ENCODE peak calls at places on chromosomes 3 and 15, in eight cellular contexts. One of them, this sample, is unnamed. For H3K36me3, the result is how much of the 10 kb centered on the place peaks cover.

GRCh38 chr15:79640206-79640605 is 208.1 kb downstream of the MINAR1 start:
- DNase-seq in IMR-90: peak
- DNase-seq in left ventricle myocardium inferior: peak
- DNase-seq in aorta: no peak
- DNase-seq in RWPE2: peak
- DNase-seq in uterus: no peak
- DNase-seq in spleen: no peak
- DNase-seq in OCI-LY7: no peak
- DNase-seq in this sample: no peak

GRCh38 chr15:101013769-101014223 is 94.6 kb downstream of the LRRK1 start:
- DNase-seq in IMR-90: no peak
- DNase-seq in uterus: no peak
- DNase-seq in RWPE2: peak
- DNase-seq in spleen: no peak
- DNase-seq in left ventricle myocardium inferior: no peak
- DNase-seq in aorta: no peak
- DNase-seq in OCI-LY7: no peak
- DNase-seq in this sample: no peak

GRCh38 chr3:185365281-185366211 is 2.6 kb downstream of the MAP3K13 start:
- DNase-seq in IMR-90: no peak
- DNase-seq in aorta: no peak
- DNase-seq in RWPE2: no peak
- DNase-seq in uterus: no peak
- DNase-seq in spleen: no peak
- DNase-seq in OCI-LY7: no peak
- DNase-seq in left ventricle myocardium inferior: no peak
- DNase-seq in this sample: no peak

GRCh38 chr3:155753038-155753647 is 8.3 kb upstream of the PLCH1 start:
- DNase-seq in spleen: no peak
- DNase-seq in RWPE2: no peak
- DNase-seq in uterus: no peak
- DNase-seq in left ventricle myocardium inferior: no peak
- DNase-seq in IMR-90: peak
- DNase-seq in OCI-LY7: peak
- DNase-seq in aorta: no peak
- DNase-seq in this sample: no peak

GRCh38 chr15:76667943-76668715 is 237.0 kb downstream of the SCAPER start:
- DNase-seq in RWPE2: no peak
- DNase-seq in OCI-LY7: no peak
- DNase-seq in IMR-90: peak
- DNase-seq in spleen: no peak
- DNase-seq in left ventricle myocardium inferior: no peak
- DNase-seq in aorta: no peak
- DNase-seq in uterus: no peak
- DNase-seq in this sample: no peak

GRCh38 chr15:63502843-63503738 is 1.3 kb upstream of the USP3 start:
- DNase-seq in aorta: peak
- DNase-seq in left ventricle myocardium inferior: peak
- DNase-seq in uterus: peak
- DNase-seq in RWPE2: peak
- DNase-seq in spleen: peak
- DNase-seq in IMR-90: peak
- DNase-seq in OCI-LY7: peak
- DNase-seq in this sample: no peak

GRCh38 chr3:31077021-31077601 is 182.7 kb upstream of the GADL1 start:
- DNase-seq in left ventricle myocardium inferior: no peak
- DNase-seq in aorta: peak
- DNase-seq in spleen: no peak
- DNase-seq in RWPE2: peak
- DNase-seq in IMR-90: peak
- DNase-seq in uterus: no peak
- DNase-seq in OCI-LY7: no peak
- DNase-seq in this sample: no peak

GRCh38 chr15:59611277-59612260 is at the start of gene GCNT3:
- DNase-seq in aorta: no peak
- DNase-seq in uterus: no peak
- DNase-seq in IMR-90: peak
- DNase-seq in spleen: no peak
- DNase-seq in left ventricle myocardium inferior: no peak
- DNase-seq in OCI-LY7: no peak
- DNase-seq in RWPE2: no peak
- DNase-seq in this sample: no peak

GRCh38 chr3:149641011-149641728 is 16.7 kb downstream of the WWTR1 start:
- DNase-seq in RWPE2: no peak
- DNase-seq in uterus: no peak
- DNase-seq in aorta: no peak
- DNase-seq in OCI-LY7: no peak
- DNase-seq in IMR-90: no peak
- DNase-seq in spleen: no peak
- DNase-seq in left ventricle myocardium inferior: no peak
- DNase-seq in this sample: no peak

GRCh38 chr15:77069521-77070121 is 1.3 kb downstream of the TSPAN3 start:
- DNase-seq in uterus: no peak
- DNase-seq in OCI-LY7: no peak
- DNase-seq in IMR-90: no peak
- DNase-seq in spleen: no peak
- DNase-seq in left ventricle myocardium inferior: no peak
- DNase-seq in RWPE2: no peak
- DNase-seq in aorta: no peak
- DNase-seq in this sample: no peak

GRCh38 chr15:92377083-92377789 is 16.4 kb upstream of the ST8SIA2 start:
- DNase-seq in uterus: no peak
- DNase-seq in aorta: no peak
- DNase-seq in IMR-90: no peak
- DNase-seq in left ventricle myocardium inferior: peak
- DNase-seq in RWPE2: no peak
- DNase-seq in OCI-LY7: no peak
- DNase-seq in spleen: no peak
- DNase-seq in this sample: no peak

GRCh38 chr3:53126646-53127045 is 3.6 kb downstream of the RFT1 start:
- DNase-seq in uterus: no peak
- DNase-seq in aorta: no peak
- DNase-seq in RWPE2: no peak
- DNase-seq in OCI-LY7: no peak
- DNase-seq in IMR-90: no peak
- DNase-seq in left ventricle myocardium inferior: no peak
- DNase-seq in spleen: no peak
- DNase-seq in this sample: no peak

GRCh38 chr3:114496021-114496434 is 202.2 kb downstream of the TIGIT start:
- DNase-seq in left ventricle myocardium inferior: peak
- DNase-seq in uterus: no peak
- DNase-seq in aorta: peak
- DNase-seq in OCI-LY7: no peak
- DNase-seq in spleen: no peak
- DNase-seq in IMR-90: peak
- DNase-seq in RWPE2: no peak
- DNase-seq in this sample: no peak

GRCh38 chr3:159787191-159787590 is 201.4 kb upstream of the IL12A start:
- DNase-seq in uterus: no peak
- DNase-seq in RWPE2: no peak
- DNase-seq in aorta: no peak
- DNase-seq in OCI-LY7: no peak
- DNase-seq in IMR-90: peak
- DNase-seq in spleen: no peak
- DNase-seq in left ventricle myocardium inferior: no peak
- DNase-seq in this sample: no peak

GRCh38 chr3:169836058-169836941 is 23.6 kb upstream of the LRRC34 start:
- DNase-seq in IMR-90: peak
- DNase-seq in uterus: no peak
- DNase-seq in OCI-LY7: peak
- DNase-seq in aorta: no peak
- DNase-seq in spleen: no peak
- DNase-seq in left ventricle myocardium inferior: no peak
- DNase-seq in RWPE2: no peak
- DNase-seq in this sample: no peak

GRCh38 chr3:192080336-192080735 is 619.4 kb downstream of the PYDC2 start:
- DNase-seq in left ventricle myocardium inferior: no peak
- DNase-seq in RWPE2: no peak
- DNase-seq in IMR-90: no peak
- DNase-seq in OCI-LY7: no peak
- DNase-seq in uterus: no peak
- DNase-seq in aorta: no peak
- DNase-seq in spleen: no peak
- DNase-seq in this sample: no peak

GRCh38 chr3:96977671-96978070 is 163.3 kb downstream of the EPHA6 start:
- DNase-seq in uterus: no peak
- DNase-seq in OCI-LY7: no peak
- DNase-seq in IMR-90: no peak
- DNase-seq in left ventricle myocardium inferior: no peak
- DNase-seq in spleen: no peak
- DNase-seq in RWPE2: no peak
- DNase-seq in aorta: no peak
- DNase-seq in this sample: no peak

GRCh38 chr3:46881819-46882376 is 4.4 kb downstream of the PTH1R start:
- DNase-seq in aorta: no peak
- DNase-seq in RWPE2: no peak
- DNase-seq in spleen: no peak
- DNase-seq in OCI-LY7: no peak
- DNase-seq in left ventricle myocardium inferior: peak
- DNase-seq in uterus: peak
- DNase-seq in IMR-90: no peak
- DNase-seq in this sample: no peak

GRCh38 chr15:37134699-37135131 is 34.4 kb upstream of the MEIS2 start:
- DNase-seq in IMR-90: peak
- DNase-seq in aorta: no peak
- DNase-seq in uterus: no peak
- DNase-seq in OCI-LY7: peak
- DNase-seq in RWPE2: no peak
- DNase-seq in left ventricle myocardium inferior: no peak
- DNase-seq in spleen: no peak
- DNase-seq in this sample: no peak

GRCh38 chr15:99979371-99979770 is 246.1 kb upstream of the LYSMD4 start:
- DNase-seq in OCI-LY7: no peak
- DNase-seq in IMR-90: no peak
- DNase-seq in RWPE2: no peak
- DNase-seq in spleen: peak
- DNase-seq in aorta: no peak
- DNase-seq in uterus: no peak
- DNase-seq in left ventricle myocardium inferior: no peak
- DNase-seq in this sample: no peak

GRCh38 chr3:33438284-33438668 is 1.9 kb downstream of the UBP1 start:
- DNase-seq in IMR-90: peak
- DNase-seq in RWPE2: no peak
- DNase-seq in OCI-LY7: peak
- DNase-seq in aorta: no peak
- DNase-seq in uterus: no peak
- DNase-seq in spleen: no peak
- DNase-seq in left ventricle myocardium inferior: no peak
- DNase-seq in this sample: no peak

GRCh38 chr3:137514853-137515252 is 249.3 kb upstream of the SOX14 start:
- DNase-seq in aorta: no peak
- DNase-seq in left ventricle myocardium inferior: no peak
- DNase-seq in OCI-LY7: no peak
- DNase-seq in RWPE2: no peak
- DNase-seq in IMR-90: no peak
- DNase-seq in uterus: no peak
- DNase-seq in spleen: no peak
- DNase-seq in this sample: no peak

GRCh38 chr3:195102609-195103467 is 168.1 kb downstream of the XXYLT1 start:
- DNase-seq in uterus: peak
- DNase-seq in spleen: peak
- DNase-seq in IMR-90: peak
- DNase-seq in RWPE2: no peak
- DNase-seq in left ventricle myocardium inferior: no peak
- DNase-seq in aorta: peak
- DNase-seq in OCI-LY7: no peak
- DNase-seq in this sample: peak

GRCh38 chr3:101879102-101879501 is 29.8 kb downstream of the NFKBIZ start:
- DNase-seq in spleen: no peak
- DNase-seq in RWPE2: no peak
- DNase-seq in uterus: no peak
- DNase-seq in OCI-LY7: no peak
- DNase-seq in aorta: no peak
- DNase-seq in left ventricle myocardium inferior: no peak
- DNase-seq in IMR-90: no peak
- DNase-seq in this sample: no peak

GRCh38 chr3:190621209-190621608 is 107.3 kb downstream of the IL1RAP start:
- DNase-seq in OCI-LY7: no peak
- DNase-seq in IMR-90: no peak
- DNase-seq in spleen: no peak
- DNase-seq in RWPE2: no peak
- DNase-seq in left ventricle myocardium inferior: no peak
- DNase-seq in uterus: no peak
- DNase-seq in aorta: no peak
- DNase-seq in this sample: no peak

GRCh38 chr3:12574131-12574530 is 17.2 kb downstream of the MKRN2 start:
- DNase-seq in uterus: no peak
- DNase-seq in OCI-LY7: no peak
- DNase-seq in IMR-90: peak
- DNase-seq in left ventricle myocardium inferior: no peak
- DNase-seq in spleen: no peak
- DNase-seq in aorta: no peak
- DNase-seq in RWPE2: no peak
- DNase-seq in this sample: no peak
- H3K36me3 ChIP-seq in uterus: under half
- H3K36me3 ChIP-seq in OCI-LY7: half or more
- H3K36me3 ChIP-seq in IMR-90: half or more
- H3K36me3 ChIP-seq in left ventricle myocardium inferior: half or more
- H3K36me3 ChIP-seq in spleen: half or more
- H3K36me3 ChIP-seq in aorta: under half
- H3K36me3 ChIP-seq in RWPE2: half or more
- H3K36me3 ChIP-seq in this sample: under half

GRCh38 chr3:124770341-124771082 is 40.3 kb downstream of the UMPS start:
- DNase-seq in OCI-LY7: no peak
- DNase-seq in IMR-90: no peak
- DNase-seq in aorta: peak
- DNase-seq in RWPE2: no peak
- DNase-seq in spleen: peak
- DNase-seq in left ventricle myocardium inferior: peak
- DNase-seq in uterus: peak
- DNase-seq in this sample: no peak
- H3K36me3 ChIP-seq in OCI-LY7: under half
- H3K36me3 ChIP-seq in IMR-90: under half
- H3K36me3 ChIP-seq in aorta: under half
- H3K36me3 ChIP-seq in RWPE2: under half
- H3K36me3 ChIP-seq in spleen: under half
- H3K36me3 ChIP-seq in left ventricle myocardium inferior: under half
- H3K36me3 ChIP-seq in uterus: under half
- H3K36me3 ChIP-seq in this sample: under half

GRCh38 chr3:4334548-4334947 is 31.4 kb downstream of the SETMAR start:
- DNase-seq in spleen: no peak
- DNase-seq in uterus: no peak
- DNase-seq in OCI-LY7: no peak
- DNase-seq in IMR-90: no peak
- DNase-seq in RWPE2: no peak
- DNase-seq in aorta: no peak
- DNase-seq in left ventricle myocardium inferior: no peak
- DNase-seq in this sample: no peak
- H3K36me3 ChIP-seq in spleen: under half
- H3K36me3 ChIP-seq in uterus: under half
- H3K36me3 ChIP-seq in OCI-LY7: under half
- H3K36me3 ChIP-seq in IMR-90: under half
- H3K36me3 ChIP-seq in RWPE2: under half
- H3K36me3 ChIP-seq in aorta: under half
- H3K36me3 ChIP-seq in left ventricle myocardium inferior: under half
- H3K36me3 ChIP-seq in this sample: under half

DNA sequence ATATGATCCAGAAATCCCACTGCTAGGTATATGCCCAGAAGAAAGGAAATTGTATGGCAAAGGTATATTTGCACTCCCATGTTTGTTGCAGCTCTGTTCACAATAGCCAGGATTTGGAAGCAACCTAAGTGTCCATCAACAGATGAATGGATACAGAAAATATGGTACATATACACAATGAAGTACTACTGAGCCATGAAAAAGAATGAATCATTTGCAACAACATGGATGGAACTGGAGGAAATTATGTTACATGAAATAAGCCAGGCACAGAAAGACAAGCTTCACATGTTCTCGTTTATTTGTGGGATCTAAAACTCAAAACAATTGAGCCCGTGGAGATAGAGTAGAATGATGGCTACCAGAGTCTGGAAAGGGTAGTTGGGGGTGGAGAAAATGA is 55.5 kb upstream of the BDH1 start:
- DNase-seq in RWPE2: no peak
- DNase-seq in left ventricle myocardium inferior: no peak
- DNase-seq in IMR-90: no peak
- DNase-seq in aorta: no peak
- DNase-seq in spleen: no peak
- DNase-seq in OCI-LY7: no peak
- DNase-seq in uterus: no peak
- DNase-seq in this sample: no peak
- H3K36me3 ChIP-seq in RWPE2: half or more
- H3K36me3 ChIP-seq in left ventricle myocardium inferior: half or more
- H3K36me3 ChIP-seq in IMR-90: under half
- H3K36me3 ChIP-seq in aorta: under half
- H3K36me3 ChIP-seq in spleen: half or more
- H3K36me3 ChIP-seq in OCI-LY7: half or more
- H3K36me3 ChIP-seq in uterus: under half
- H3K36me3 ChIP-seq in this sample: half or more

This sample was measured in SK-N-MC.